ENCODE peak calls at places on chromosomes 16 and 17, in ten cellular contexts. W is GOT3; A is NCI-H146; I is myocyte; E is RPMI7951; N is stimulated activated CD4-positive, alpha-beta T cell treated with anti-CD3 and anti-CD28 coated beads, Interleukin-2, amount 100 ng/mL, for 24 hours; S is activated T-helper 1 cell treated with Interleukin-2 at 50 U/mL for 16 hours; P is dorsolateral prefrontal cortex; C is activated T-cell treated with anti-CD3 and anti-CD28 coated beads for 1 hour; Z is hepatocyte. M is an unnamed sample.

GRCh38 chr17:60604686-60605334 is 4.8 kb downstream of the PPM1D start:
- DNase-seq in W (peak; percentile 7), A (no peak), I (peak; percentile 75), E (peak; percentile 80), N (no peak), S (no peak), P (no peak), C (no peak), Z (no peak), M (peak; percentile 19)

GRCh38 chr16:84370723-84371552 is 2.6 kb downstream of the ATP2C2 start:
- DNase-seq in W (no peak), A (no peak), I (no peak), E (no peak), N (no peak), S (no peak), P (no peak), C (no peak), Z (peak; percentile 51), M (no peak)

GRCh38 chr16:73058221-73058615 is 10.3 kb upstream of the ZFHX3 start:
- DNase-seq in W (no peak), A (peak; percentile 56), I (peak; percentile 57), E (peak; percentile 63), N (no peak), S (no peak), P (no peak), C (no peak), Z (peak; percentile 80), M (no peak)

GRCh38 chr16:49932943-49933342 is 77.0 kb upstream of the ZNF423 start:
- DNase-seq in W (no peak), A (no peak), I (peak; percentile 57), E (peak; percentile 68), N (no peak), S (no peak), P (no peak), C (no peak), Z (no peak), M (no peak)

GRCh38 chr17:4586043-4586442 is 1.7 kb downstream of the SMTNL2 start:
- DNase-seq in W (no peak), A (no peak), I (peak; percentile 51), E (no peak), N (no peak), S (no peak), P (no peak), C (no peak), Z (no peak), M (no peak)

GRCh38 chr17:3926860-3927627 is 10.8 kb upstream of the P2RX1 start:
- DNase-seq in W (no peak), A (no peak), I (no peak), E (no peak), N (no peak), S (no peak), P (no peak), C (no peak), Z (no peak), M (no peak)

GRCh38 chr16:85641776-85642176 is 28.7 kb downstream of the GSE1 start:
- DNase-seq in W (no peak), A (no peak), I (peak; percentile 71), E (no peak), N (no peak), S (no peak), P (no peak), C (no peak), Z (no peak), M (no peak)

GRCh38 chr17:68184816-68185436 is 62.9 kb upstream of the AMZ2 start:
- DNase-seq in W (no peak), A (no peak), I (no peak), E (no peak), N (peak; percentile 66), S (no peak), P (no peak), C (peak; percentile 31), Z (no peak), M (no peak)

GRCh38 chr16:15398618-15399316 is 3.2 kb downstream of the MPV17L start:
- DNase-seq in W (no peak), A (no peak), I (no peak), E (no peak), N (no peak), S (no peak), P (no peak), C (no peak), Z (peak; percentile 47), M (no peak)

GRCh38 chr17:34252138-34252889 is 2.8 kb upstream of the CCL2 start:
- DNase-seq in W (peak; percentile 33), A (no peak), I (peak; percentile 51), E (peak; percentile 97), N (no peak), S (no peak), P (peak; percentile 64), C (no peak), Z (peak; percentile 84), M (peak; percentile 96)

GRCh38 chr17:50102164-50102991 is 7.2 kb downstream of the PDK2 start:
- DNase-seq in W (no peak), A (no peak), I (peak; percentile 86), E (peak; percentile 23), N (no peak), S (no peak), P (peak; percentile 68), C (no peak), Z (peak; percentile 83), M (no peak)

GRCh38 chr17:3794890-3795757 is 5.9 kb downstream of the ITGAE start:
- DNase-seq in W (no peak), A (peak; percentile 20), I (no peak), E (peak; percentile 78), N (peak; percentile 32), S (no peak), P (no peak), C (no peak), Z (peak; percentile 52), M (no peak)

GRCh38 chr17:35586569-35587073 is 501 bp upstream of the AP2B1 start:
- DNase-seq in W (no peak), A (peak; percentile 50), I (no peak), E (no peak), N (peak; percentile 29), S (no peak), P (no peak), C (no peak), Z (no peak), M (no peak)

GRCh38 chr16:50696575-50697420 is 3.4 kb downstream of the NOD2 start:
- DNase-seq in W (no peak), A (no peak), I (peak; percentile 82), E (peak; percentile 98), N (peak; percentile 56), S (peak; percentile 41), P (no peak), C (no peak), Z (peak; percentile 67), M (no peak)

GRCh38 chr16:76035689-76036088 is 241.5 kb upstream of the CNTNAP4 start:
- DNase-seq in W (no peak), A (no peak), I (no peak), E (peak; percentile 15), N (no peak), S (no peak), P (no peak), C (no peak), Z (no peak), M (no peak)

GRCh38 chr17:33052856-33053255 is 61.2 kb downstream of the SPACA3 start:
- DNase-seq in W (no peak), A (no peak), I (peak; percentile 12), E (no peak), N (no peak), S (no peak), P (no peak), C (no peak), Z (no peak), M (no peak)

GRCh38 chr16:23124315-23124714 is 24.9 kb downstream of the USP31 start:
- DNase-seq in W (no peak), A (no peak), I (peak; percentile 80), E (peak; percentile 76), N (no peak), S (no peak), P (no peak), C (no peak), Z (no peak), M (peak; percentile 58)

GRCh38 chr17:21551081-21551881 is 141.0 kb upstream of the KCNJ18 start:
- DNase-seq in W (peak; percentile 40), A (peak; percentile 76), I (peak; percentile 84), E (peak; percentile 77), N (peak; percentile 81), S (peak; percentile 73), P (peak; percentile 83), C (peak; percentile 80), Z (no peak), M (peak; percentile 33)

GRCh38 chr16:85168732-85169256 is 56.5 kb upstream of the CIBAR2 start:
- DNase-seq in W (no peak), A (peak; percentile 66), I (peak; percentile 60), E (peak; percentile 45), N (no peak), S (no peak), P (peak; percentile 58), C (no peak), Z (peak; percentile 72), M (no peak)